ENCODE peak calls at places on chromosomes 12 and 14, in four cellular contexts. H, W, N and M are unnamed samples.
A peak's percentile ranks its signal among the peaks of the same experiment; 100 is the strongest.

GRCh38 chr12:108563135-108563803 is 873 bp downstream of the ISCU start:
- DNase-seq in H (peak; percentile 87), W (peak; percentile 83), N (peak; percentile 94), M (peak; percentile 85)

GRCh38 chr14:104805326-104805678 is 4.4 kb downstream of the ZBTB42 start:
- DNase-seq in H (peak; percentile 48), W (no peak), N (peak; percentile 82), M (no peak)

GRCh38 chr14:50062438-50063039 is 53.8 kb downstream of the VCPKMT start:
- DNase-seq in H (peak; percentile 37), W (peak; percentile 88), N (peak; percentile 60), M (no peak)

GRCh38 chr14:71890541-71890940 is 41.7 kb upstream of the RGS6 start:
- DNase-seq in H (no peak), W (no peak), N (peak; percentile 30), M (no peak)

GRCh38 chr12:46430340-46430948 is 57.9 kb upstream of the SLC38A2 start:
- DNase-seq in H (peak; percentile 92), W (peak; percentile 95), N (peak; percentile 85), M (no peak)

GRCh38 chr12:122421263-122421814 is 1.1 kb downstream of the CLIP1 start:
- DNase-seq in H (no peak), W (peak; percentile 82), N (peak; percentile 76), M (no peak)

GRCh38 chr12:94134226-94134795 is 14.1 kb upstream of the PLXNC1 start:
- DNase-seq in H (peak; percentile 61), W (peak; percentile 47), N (peak; percentile 82), M (peak; percentile 59)

GRCh38 chr12:27631813-27632491 is 64.3 kb upstream of the REP15 start:
- DNase-seq in H (no peak), W (no peak), N (no peak), M (no peak)

GRCh38 chr12:102833687-102834435 is 83.2 kb downstream of the PAH start:
- DNase-seq in H (no peak), W (no peak), N (peak; percentile 30), M (peak; percentile 80)

GRCh38 chr14:51996148-51996746 is 6.9 kb downstream of the RTRAF start:
- DNase-seq in H (no peak), W (no peak), N (peak; percentile 60), M (peak; percentile 32)

GRCh38 chr12:96534339-96534738 is 45.0 kb downstream of the CFAP54 start:
- DNase-seq in H (no peak), W (peak; percentile 76), N (no peak), M (peak; percentile 11)

GRCh38 chr12:119181202-119181601 is 2.5 kb downstream of the HSPB8 start:
- DNase-seq in H (no peak), W (no peak), N (no peak), M (no peak)

GRCh38 chr12:119181944-119182343 is 3.2 kb downstream of the HSPB8 start:
- DNase-seq in H (no peak), W (no peak), N (no peak), M (no peak)

GRCh38 chr12:119178544-119179334 is at the start of gene HSPB8:
- DNase-seq in H (peak; percentile 33), W (peak; percentile 21), N (peak; percentile 94), M (peak; percentile 47)

GRCh38 chr12:119179335-119180021 is 747 bp downstream of the HSPB8 start:
- DNase-seq in H (peak; percentile 57), W (peak; percentile 67), N (peak; percentile 71), M (peak; percentile 47)

DNA sequence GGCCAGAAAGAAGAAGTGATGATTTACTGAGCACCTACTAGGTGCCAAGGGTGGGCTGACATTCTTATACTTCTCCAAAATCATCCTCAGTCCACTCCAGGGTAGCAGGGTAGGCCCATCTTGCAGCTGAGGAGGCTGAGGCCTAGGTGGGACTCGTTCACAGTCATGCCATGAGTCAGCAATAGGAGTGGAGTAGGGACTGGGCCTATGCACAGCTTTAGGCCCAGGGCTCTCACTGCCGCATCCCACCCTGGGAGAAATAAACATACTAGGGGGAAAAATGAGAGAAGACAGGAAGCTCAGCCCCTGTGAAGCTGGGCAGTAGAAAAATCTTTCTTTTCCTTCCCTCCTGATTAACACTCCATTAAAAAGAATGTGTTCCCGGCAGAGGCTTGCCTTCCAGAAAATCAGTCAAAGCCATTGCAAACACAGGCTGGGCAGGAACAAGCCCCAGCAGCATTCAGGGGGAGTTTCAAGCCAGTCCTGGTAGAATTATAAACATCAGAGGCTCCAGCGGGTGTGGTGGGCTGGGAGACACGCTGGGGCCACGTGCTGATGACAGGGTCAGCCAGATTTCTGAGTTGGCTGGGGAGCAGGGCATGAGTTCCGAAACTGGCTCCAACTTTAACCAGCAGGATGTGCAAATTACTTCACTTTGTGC is 1.8 kb downstream of the HSPB8 start:
- DNase-seq in H (no peak), W (no peak), N (peak; percentile 86), M (no peak)
- H3K4me3 ChIP-seq in H (no peak overlapping the region), W (no peak overlapping the region), N (peak overlapping the region; percentile 72), M (no peak overlapping the region)

DNA sequence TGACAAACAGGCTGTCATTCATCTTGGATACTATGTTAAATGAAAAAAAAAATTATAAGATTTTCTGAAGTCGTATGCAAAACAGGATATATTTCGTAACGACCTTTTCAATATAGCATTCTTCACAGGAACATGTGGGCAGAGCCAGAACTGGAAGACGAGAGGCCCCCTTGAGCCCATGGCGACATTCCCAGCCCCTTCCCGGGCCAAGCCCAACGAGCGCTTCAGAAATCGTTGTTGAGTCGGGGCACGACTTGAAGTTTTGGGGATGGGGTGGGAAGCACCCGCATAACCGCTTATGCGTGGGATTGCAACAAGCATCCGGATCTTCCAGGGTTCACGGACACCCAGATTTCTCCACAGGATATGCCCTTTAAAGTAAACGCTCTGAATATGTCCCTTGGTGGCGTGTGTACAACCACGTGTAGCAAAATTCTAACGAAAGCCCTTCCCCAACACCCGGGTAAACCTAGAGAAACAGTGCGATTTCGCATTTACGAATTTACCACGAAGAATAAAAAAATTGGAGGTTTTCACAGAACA is 735 bp downstream of the C14orf39 start:
- DNase-seq in H (no peak), W (no peak), N (no peak), M (peak; percentile 47)
- H3K4me2 ChIP-seq in H (no peak overlapping the region), W (no peak overlapping the region), N (no peak overlapping the region), M (peak overlapping the region; percentile 89)

GRCh38 chr12:41527529-41528116 is 339.5 kb downstream of the PDZRN4 start:
- DNase-seq in H (no peak), W (no peak), N (no peak), M (no peak)

GRCh38 chr12:41515953-41516352 is 327.8 kb downstream of the PDZRN4 start:
- DNase-seq in H (no peak), W (no peak), N (no peak), M (no peak)

GRCh38 chr12:41521872-41522379 is 333.8 kb downstream of the PDZRN4 start:
- DNase-seq in H (no peak), W (no peak), N (peak; percentile 82), M (no peak)
- H3K4me3 ChIP-seq in H (no peak overlapping the region), W (no peak overlapping the region), N (peak overlapping the region; percentile 52), M (no peak overlapping the region)

GRCh38 chr14:22535916-22536315 is 53.1 kb downstream of the DAD1 start:
- DNase-seq in H (no peak), W (no peak), N (no peak), M (no peak)

GRCh38 chr14:22538671-22539228 is 50.3 kb downstream of the DAD1 start:
- DNase-seq in H (no peak), W (no peak), N (no peak), M (no peak)

GRCh38 chr14:22536853-22537338 is 52.1 kb downstream of the DAD1 start:
- DNase-seq in H (peak; percentile 82), W (no peak), N (peak; percentile 99), M (no peak)

GRCh38 chr14:22539831-22540230 is 49.2 kb downstream of the DAD1 start:
- DNase-seq in H (no peak), W (no peak), N (no peak), M (no peak)

GRCh38 chr14:22537436-22538310 is 51.4 kb downstream of the DAD1 start:
- DNase-seq in H (no peak), W (no peak), N (no peak), M (no peak)
- H3K4me2 ChIP-seq in H (peak overlapping the region; percentile 33), W (no peak overlapping the region), N (peak overlapping the region; percentile 52), M (no peak overlapping the region)

GRCh38 chr14:75470238-75470797 is 42.5 kb downstream of the JDP2 start:
- DNase-seq in H (no peak), W (no peak), N (no peak), M (no peak)

GRCh38 chr14:75471059-75471458 is 43.2 kb downstream of the JDP2 start:
- DNase-seq in H (no peak), W (no peak), N (no peak), M (no peak)

GRCh38 chr14:75469606-75470237 is 41.9 kb downstream of the JDP2 start:
- DNase-seq in H (no peak), W (no peak), N (peak; percentile 50), M (no peak)

GRCh38 chr14:75467763-75468162 is 39.9 kb downstream of the JDP2 start:
- DNase-seq in H (no peak), W (no peak), N (no peak), M (no peak)

GRCh38 chr14:75469164-75469563 is 41.3 kb downstream of the JDP2 start:
- DNase-seq in H (no peak), W (no peak), N (no peak), M (no peak)
- H3K4me3 ChIP-seq in H (no peak overlapping the region), W (no peak overlapping the region), N (no peak overlapping the region), M (no peak overlapping the region)